ENCODE peak calls at places on chromosomes 16 and 17, in six cellular contexts. B is upper lobe of right lung, J is Peyer's patch, M is A549, F is HAP-1, I is tibial artery. G is an unnamed sample.

GRCh38 chr17:8476741-8477140 is 41.1 kb downstream of the NDEL1 start:
- DNase-seq in I (no peak), F (no peak), B (peak; percentile 62), M (no peak), J (no peak), G (no peak)

GRCh38 chr17:6994666-6995246 is 1.1 kb upstream of the ALOX12 start:
- DNase-seq in B (no peak), F (no peak), M (no peak), I (no peak), J (no peak), G (no peak)

GRCh38 chr17:43556292-43556691 is 10.2 kb upstream of the ETV4 start:
- DNase-seq in I (peak; percentile 70), J (no peak), F (no peak), M (peak; percentile 95), B (peak; percentile 66), G (peak; percentile 67)

GRCh38 chr17:6753006-6753445 is 2.8 kb upstream of the XAF1 start:
- DNase-seq in J (no peak), B (no peak), M (no peak), I (peak; percentile 66), F (no peak), G (no peak)

GRCh38 chr17:72560303-72561247 is 439.8 kb downstream of the SOX9 start:
- DNase-seq in M (peak; percentile 87), J (no peak), B (peak; percentile 88), F (peak; percentile 47), I (no peak), G (peak; percentile 69)

GRCh38 chr16:85010931-85011845 is at the start of gene ZDHHC7:
- DNase-seq in F (peak; percentile 90), B (peak; percentile 94), M (peak; percentile 85), J (peak; percentile 84), I (peak; percentile 82), G (peak; percentile 90)

GRCh38 chr17:8001976-8002645 is at the start of gene GUCY2D:
- DNase-seq in J (peak; percentile 47), B (peak; percentile 72), F (no peak), M (no peak), I (no peak), G (no peak)

GRCh38 chr17:9298135-9298534 is 276.8 kb downstream of the NTN1 start:
- DNase-seq in B (no peak), J (no peak), F (no peak), I (no peak), M (no peak), G (no peak)

GRCh38 chr16:50315346-50315997 is 49.1 kb downstream of the ADCY7 start:
- DNase-seq in F (no peak), J (peak; percentile 13), M (no peak), I (no peak), B (no peak), G (no peak)

GRCh38 chr16:51388516-51388951 is 237.5 kb upstream of the SALL1 start:
- DNase-seq in F (peak; percentile 53), I (no peak), J (no peak), B (no peak), M (no peak), G (no peak)

GRCh38 chr17:72915631-72916081 is 176.8 kb downstream of the SLC39A11 start:
- DNase-seq in F (no peak), I (no peak), J (no peak), M (no peak), B (no peak), G (no peak)

GRCh38 chr16:71666928-71667707 is 41.1 kb downstream of the MARVELD3 start:
- DNase-seq in I (no peak), M (peak; percentile 42), J (no peak), B (no peak), F (no peak), G (peak; percentile 62)

GRCh38 chr16:89198417-89199240 is 1.7 kb downstream of the SLC22A31 start:
- DNase-seq in M (no peak), J (no peak), B (peak; percentile 65), I (no peak), F (no peak), G (no peak)

GRCh38 chr17:79552824-79553223 is 58.0 kb downstream of the RBFOX3 start:
- DNase-seq in J (no peak), B (no peak), I (no peak), F (no peak), M (no peak), G (no peak)

GRCh38 chr17:78645421-78646295 is 68.5 kb upstream of the DNAH17 start:
- DNase-seq in B (peak; percentile 91), M (peak; percentile 88), I (peak; percentile 78), J (peak; percentile 83), F (peak; percentile 47), G (no peak)

GRCh38 chr17:62906881-62907280 is 59.2 kb upstream of the TANC2 start:
- DNase-seq in M (no peak), F (no peak), I (no peak), J (no peak), B (no peak), G (no peak)

GRCh38 chr16:21638573-21638975 is 13.8 kb downstream of the IGSF6 start:
- DNase-seq in M (no peak), B (no peak), F (no peak), I (no peak), J (no peak), G (peak; percentile 13)

GRCh38 chr17:45148183-45149036 is at the start of gene HEXIM1:
- DNase-seq in J (peak; percentile 99), F (peak; percentile 98), M (peak; percentile 100), I (peak; percentile 99), B (peak; percentile 99), G (peak; percentile 99)
- H3K4me1 ChIP-seq in J (peaks cover 17% of the 10 kb centered on the region), F (peaks cover 12% of the 10 kb centered on the region), M (peaks cover 27% of the 10 kb centered on the region), I (no peaks in the 10 kb centered on the region), B (peaks cover 45% of the 10 kb centered on the region), G (peaks cover 17% of the 10 kb centered on the region)

GRCh38 chr17:58235821-58236220 is 2.6 kb upstream of the LPO start:
- DNase-seq in I (no peak), B (no peak), F (no peak), J (no peak), M (no peak), G (no peak)

GRCh38 chr17:58233547-58233946 is 4.8 kb upstream of the LPO start:
- DNase-seq in B (no peak), I (no peak), J (no peak), M (no peak), F (no peak), G (no peak)

GRCh38 chr17:58229881-58230280 is 8.5 kb upstream of the LPO start:
- DNase-seq in I (no peak), J (no peak), M (no peak), B (no peak), F (no peak), G (no peak)

GRCh38 chr17:58231644-58232043 is 6.7 kb upstream of the LPO start:
- DNase-seq in F (no peak), B (no peak), J (no peak), I (no peak), M (no peak), G (no peak)

DNA sequence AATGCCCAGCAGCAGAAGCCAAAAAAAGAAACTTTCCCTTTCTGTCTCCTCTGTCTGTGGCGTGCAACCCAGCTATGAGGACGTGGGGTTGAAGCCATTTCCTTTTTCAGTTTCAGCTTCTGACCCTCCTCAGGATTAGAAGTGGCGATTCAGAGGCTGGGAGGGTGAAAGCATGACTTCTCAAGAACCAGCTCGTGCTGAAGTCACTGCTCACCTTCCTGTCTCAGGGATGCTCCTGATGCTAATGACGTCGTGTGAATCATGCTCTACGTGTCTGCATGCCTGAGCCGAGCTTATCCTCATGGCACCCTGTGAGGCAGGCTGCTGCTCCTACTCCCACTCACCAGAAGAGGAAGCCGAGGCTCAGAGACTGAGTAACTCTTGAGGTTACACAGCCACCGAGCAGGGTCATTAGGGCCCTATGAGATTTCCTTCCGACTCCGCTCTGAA is 5.7 kb upstream of the LPO start:
- DNase-seq in I (no peak), M (peak; percentile 44), F (no peak), B (peak; percentile 70), J (peak; percentile 52), G (no peak)
- H3K4me3 ChIP-seq in I (no peak overlapping the region), M (no peak overlapping the region), F (no peak overlapping the region), B (peak overlapping the region; percentile 4), J (no peak overlapping the region), G (no peak overlapping the region)

GRCh38 chr16:15635926-15636325 is 7.0 kb downstream of the MARF1 start:
- DNase-seq in J (no peak), F (no peak), B (no peak), I (no peak), M (no peak), G (no peak)
- H3K4me1 ChIP-seq in J (peaks cover 11% of the 10 kb centered on the region), F (no peaks in the 10 kb centered on the region), B (peaks cover 6% of the 10 kb centered on the region), I (no peaks in the 10 kb centered on the region), M (peaks cover 3% of the 10 kb centered on the region), G (no peaks in the 10 kb centered on the region)

DNA sequence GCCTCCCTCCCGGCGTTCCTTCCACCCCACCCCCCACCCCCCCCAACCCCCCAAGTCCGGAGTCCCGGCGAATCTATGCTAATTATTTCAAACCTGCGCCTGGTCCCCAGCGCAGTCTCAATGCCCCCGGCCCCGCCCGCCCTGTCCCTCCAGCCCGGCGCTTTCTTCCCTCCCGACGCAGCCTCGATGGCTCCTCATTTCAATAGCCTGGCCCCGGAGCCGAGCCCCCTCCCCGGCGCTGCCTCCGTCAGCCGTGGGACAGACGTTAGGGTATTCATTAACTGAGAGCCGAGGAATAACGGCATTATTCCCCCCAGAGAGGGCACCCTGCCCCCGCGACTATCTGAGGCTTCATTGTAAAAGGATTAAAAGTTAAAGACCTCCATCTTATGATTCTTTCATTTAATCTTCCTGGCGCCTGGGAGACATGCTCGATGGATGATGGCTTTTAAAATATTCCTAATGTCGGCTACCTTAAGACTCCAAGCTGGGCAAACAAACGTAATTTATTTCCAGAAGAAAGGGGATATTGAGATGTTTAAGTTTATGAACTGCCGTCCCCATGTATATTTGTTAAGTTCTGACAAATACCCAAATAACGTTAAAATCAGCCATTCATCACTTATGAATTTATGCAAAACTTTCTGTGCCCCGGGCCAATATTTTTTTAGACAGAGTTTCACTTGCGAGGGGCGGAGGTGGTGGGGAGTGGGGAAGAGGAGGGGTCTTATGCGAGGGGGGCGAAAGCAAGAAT is 3.4 kb downstream of the NOG start:
- DNase-seq in F (peak; percentile 88), M (no peak), I (no peak), B (no peak), J (no peak), G (no peak)
- H3K4me3 ChIP-seq in F (peak overlapping the region; percentile 23), M (peak overlapping the region; percentile 37), I (peak overlapping the region; percentile 20), B (peak overlapping the region; percentile 33), J (peak overlapping the region; percentile 13), G (no peak overlapping the region)

GRCh38 chr17:39538875-39539274 is 68.8 kb downstream of the NEUROD2 start:
- DNase-seq in M (no peak), B (no peak), F (no peak), I (no peak), J (no peak), G (no peak)
- H3K4me1 ChIP-seq in M (no peaks in the 10 kb centered on the region), B (peaks cover 36% of the 10 kb centered on the region), F (no peaks in the 10 kb centered on the region), I (no peaks in the 10 kb centered on the region), J (no peaks in the 10 kb centered on the region), G (peaks cover 32% of the 10 kb centered on the region)